ENCODE peak calls at places on chromosomes 13 and 19, in ten cellular contexts. M, G, N, P, S, V, I, O, W and E are unnamed samples.

GRCh38 chr13:66364346-66364745 is 865.8 kb downstream of the PCDH9 start:
- DNase-seq in G (no peak), M (no peak), S (no peak), O (no peak), I (no peak), V (no peak), N (no peak), W (no peak), P (no peak), E (no peak)

GRCh38 chr13:98451676-98452105 is 125.2 kb downstream of the STK24 start:
- DNase-seq in W (no peak), I (no peak), G (peak), M (no peak), S (no peak), V (no peak), P (no peak), O (no peak), N (no peak), E (no peak)

GRCh38 chr19:28511655-28512054 is 701.3 kb downstream of the UQCRFS1 start:
- DNase-seq in P (no peak), V (no peak), I (no peak), W (no peak), O (no peak), S (no peak), N (no peak), G (no peak), M (no peak), E (no peak)

GRCh38 chr13:100100115-100100879 is 11.4 kb downstream of the PCCA start:
- DNase-seq in M (no peak), G (peak), O (no peak), W (no peak), V (no peak), S (peak), N (no peak), I (no peak), P (no peak), E (no peak)

GRCh38 chr19:44587863-44588752 is 25.3 kb upstream of the IGSF23 start:
- DNase-seq in N (no peak), S (peak), P (no peak), O (no peak), M (no peak), I (no peak), V (no peak), G (no peak), W (no peak), E (no peak)

GRCh38 chr13:110018009-110018408 is 231.6 kb upstream of the IRS2 start:
- DNase-seq in S (no peak), G (no peak), P (no peak), N (no peak), W (no peak), O (no peak), V (no peak), I (no peak), M (no peak), E (no peak)

GRCh38 chr19:277581-278165 is 13.5 kb downstream of the PLPP2 start:
- DNase-seq in W (no peak), I (peak), O (no peak), M (no peak), V (no peak), S (no peak), P (no peak), N (no peak), G (no peak), E (no peak)

GRCh38 chr19:49687566-49688316 is 1.7 kb upstream of the ADM5 start:
- DNase-seq in O (no peak), W (no peak), I (no peak), N (no peak), S (no peak), G (no peak), V (no peak), M (no peak), P (no peak), E (no peak)

GRCh38 chr13:75869981-75870380 is 233.9 kb downstream of the LMO7 start:
- DNase-seq in G (no peak), M (no peak), I (no peak), V (no peak), N (no peak), W (no peak), S (no peak), P (no peak), O (no peak), E (no peak)

GRCh38 chr19:46495789-46496099 is at the start of gene PNMA8B:
- DNase-seq in G (peak), P (no peak), V (no peak), O (no peak), I (peak), W (no peak), M (peak), N (peak), S (peak), E (no peak)

GRCh38 chr19:11096210-11096841 is 7.1 kb downstream of the LDLR start:
- DNase-seq in O (no peak), N (no peak), P (peak), V (no peak), I (no peak), M (no peak), G (peak), S (no peak), W (no peak), E (no peak)

GRCh38 chr13:25046274-25046984 is 49.5 kb upstream of the PABPC3 start:
- DNase-seq in N (no peak), I (peak), G (no peak), V (peak), M (no peak), O (no peak), P (no peak), W (no peak), S (no peak), E (no peak)

GRCh38 chr13:38685974-38686571 is 804 bp upstream of the FREM2 start:
- DNase-seq in G (no peak), I (no peak), W (no peak), M (no peak), P (no peak), S (peak), N (no peak), O (no peak), V (peak), E (no peak)

GRCh38 chr19:42135836-42136235 is 3.6 kb upstream of the POU2F2 start:
- DNase-seq in V (no peak), S (no peak), I (no peak), O (no peak), M (no peak), G (no peak), P (no peak), W (no peak), N (no peak), E (no peak)

GRCh38 chr19:35741216-35741541 is 1.1 kb downstream of the IGFLR1 start:
- DNase-seq in I (no peak), O (no peak), G (no peak), N (no peak), W (no peak), M (no peak), V (no peak), S (no peak), P (no peak), E (no peak)

GRCh38 chr19:45499196-45500180 is 1.2 kb downstream of the PPM1N start:
- DNase-seq in G (no peak), N (no peak), S (no peak), M (peak), I (peak), W (no peak), P (peak), O (peak), V (peak), E (peak)

GRCh38 chr19:16379521-16380313 is 55.1 kb downstream of the KLF2 start:
- DNase-seq in W (no peak), M (no peak), O (no peak), S (no peak), V (no peak), N (no peak), G (no peak), I (no peak), P (no peak), E (no peak)

GRCh38 chr13:89966524-89966923 is 1381.0 kb upstream of the MIR17HG start:
- DNase-seq in M (no peak), N (no peak), P (no peak), W (no peak), S (no peak), G (no peak), O (no peak), I (no peak), V (no peak), E (no peak)

GRCh38 chr19:29045708-29046107 is 167.2 kb downstream of the UQCRFS1 start:
- DNase-seq in I (no peak), G (no peak), W (no peak), O (no peak), S (no peak), M (no peak), P (no peak), N (no peak), V (no peak), E (no peak)

GRCh38 chr19:42199440-42200115 is 17.9 kb downstream of the DEDD2 start:
- DNase-seq in I (no peak), P (peak), M (peak), V (no peak), G (peak), S (peak), N (peak), W (peak), O (peak), E (no peak)

GRCh38 chr19:44747739-44748425 is 626 bp upstream of the BCL3 start:
- DNase-seq in S (no peak), P (peak), W (no peak), V (peak), O (peak), M (no peak), I (no peak), N (peak), G (peak), E (no peak)

GRCh38 chr13:32448224-32448623 is 20.3 kb upstream of the N4BP2L1 start:
- DNase-seq in N (no peak), G (no peak), S (no peak), P (no peak), V (no peak), M (no peak), I (no peak), O (no peak), W (no peak), E (no peak)

GRCh38 chr13:33228645-33229445 is 56.7 kb downstream of the STARD13 start:
- DNase-seq in O (no peak), P (no peak), S (peak), G (no peak), M (peak), N (no peak), W (no peak), V (peak), I (no peak), E (no peak)

GRCh38 chr19:35268546-35269424 is at the start of gene USF2:
- DNase-seq in G (peak), N (peak), V (peak), I (peak), W (peak), O (peak), S (peak), M (peak), P (peak), E (peak)

GRCh38 chr13:66984241-66984640 is 245.9 kb downstream of the PCDH9 start:
- DNase-seq in I (no peak), V (no peak), P (no peak), M (no peak), N (no peak), S (no peak), O (no peak), W (no peak), G (no peak), E (no peak)

GRCh38 chr19:35545855-35546381 is 492 bp downstream of the TMEM147 start:
- DNase-seq in P (peak), M (peak), V (peak), W (peak), N (no peak), I (no peak), O (peak), G (peak), S (peak), E (peak)

GRCh38 chr19:1516395-1516753 is 3.6 kb upstream of the ADAMTSL5 start:
- DNase-seq in W (no peak), M (no peak), O (no peak), V (no peak), S (no peak), N (no peak), G (no peak), P (no peak), I (no peak), E (no peak)

GRCh38 chr19:47012620-47013019 is 7.0 kb upstream of the NPAS1 start:
- DNase-seq in V (no peak), W (no peak), I (no peak), G (no peak), M (no peak), S (no peak), P (no peak), O (no peak), N (no peak), E (no peak)

GRCh38 chr13:76677047-76677446 is 209.2 kb downstream of the KCTD12 start:
- DNase-seq in M (no peak), G (peak), I (no peak), W (no peak), S (no peak), P (no peak), V (no peak), O (no peak), N (no peak), E (no peak)

GRCh38 chr19:33796164-33797100 is at the start of gene KCTD15:
- DNase-seq in M (no peak), G (no peak), P (peak), I (peak), S (no peak), N (no peak), O (no peak), V (peak), W (no peak), E (no peak)

GRCh38 chr19:29285878-29286277 is 72.9 kb upstream of the UQCRFS1 start:
- DNase-seq in M (no peak), V (peak), O (no peak), S (no peak), I (peak), W (peak), G (no peak), N (no peak), P (no peak), E (no peak)

GRCh38 chr13:33379597-33379996 is 94.0 kb upstream of the STARD13 start:
- DNase-seq in N (no peak), S (no peak), I (no peak), M (no peak), W (no peak), G (no peak), P (no peak), V (no peak), O (no peak), E (no peak)

GRCh38 chr19:14073925-14074838 is 1.6 kb downstream of the MISP3 start:
- DNase-seq in W (no peak), P (peak), M (peak), O (peak), I (no peak), S (peak), G (no peak), V (no peak), N (no peak), E (no peak)

GRCh38 chr19:54558339-54558738 is 15.3 kb upstream of the LILRA2 start:
- DNase-seq in V (no peak), G (no peak), M (no peak), W (no peak), N (no peak), O (no peak), I (no peak), S (no peak), P (no peak), E (no peak)

GRCh38 chr13:44974056-44974798 is 15.0 kb downstream of the NUFIP1 start:
- DNase-seq in I (no peak), V (no peak), W (no peak), S (no peak), P (no peak), O (no peak), G (peak), N (no peak), M (no peak), E (no peak)

GRCh38 chr19:2319551-2319950 is 8.8 kb downstream of the LSM7 start:
- DNase-seq in N (no peak), S (no peak), G (no peak), I (no peak), W (no peak), M (no peak), V (no peak), P (no peak), O (no peak), E (no peak)

GRCh38 chr19:31253816-31254551 is 95.3 kb downstream of the TSHZ3 start:
- DNase-seq in M (no peak), W (no peak), G (no peak), O (no peak), S (peak), V (no peak), P (no peak), N (peak), I (no peak), E (no peak)

GRCh38 chr13:24184265-24184841 is 23.8 kb downstream of the SPATA13 start:
- DNase-seq in P (no peak), N (no peak), W (no peak), G (no peak), M (no peak), I (no peak), S (no peak), V (no peak), O (no peak), E (no peak)

GRCh38 chr19:49150106-49150943 is 4.9 kb downstream of the HRC start:
- DNase-seq in M (peak), S (peak), W (no peak), G (peak), N (peak), V (peak), P (peak), O (peak), I (peak), E (no peak)